ENCODE peak calls at places on chromosome 18, in nine cellular contexts. M is C1 segment of cervical spinal cord, H is AG08395, D is GM12864, A is dermis microvascular lymphatic vessel endothelial cell, E is heart left ventricle, B is AG09309, L is mesothelial cell of epicardium, F is SK-N-SH. P is an unnamed sample.

GRCh38 chr18:78659748-78660147 is 319.9 kb upstream of the SALL3 start:
- DNase-seq in M (no peak), H (no peak), D (no peak), A (no peak), E (no peak), B (no peak), L (no peak), F (peak; percentile 59), P (no peak)

GRCh38 chr18:58527116-58528010 is 101.5 kb downstream of the ALPK2 start:
- DNase-seq in M (no peak), H (peak; percentile 41), D (no peak), A (no peak), E (no peak), B (no peak), L (no peak), F (no peak), P (no peak)

GRCh38 chr18:61690418-61691138 is 202.2 kb downstream of the RNF152 start:
- DNase-seq in M (no peak), H (no peak), D (no peak), A (no peak), E (no peak), B (no peak), L (no peak), F (no peak), P (no peak)

GRCh38 chr18:379665-380356 is 112.0 kb upstream of the THOC1 start:
- DNase-seq in M (no peak), H (no peak), D (no peak), A (no peak), E (peak; percentile 42), B (no peak), L (no peak), F (no peak), P (no peak)

GRCh38 chr18:46563317-46563716 is 93.7 kb downstream of the LOXHD1 start:
- DNase-seq in M (no peak), H (no peak), D (no peak), A (no peak), E (no peak), B (no peak), L (no peak), F (no peak), P (no peak)

GRCh38 chr18:78995740-78996395 is 16.2 kb downstream of the SALL3 start:
- DNase-seq in M (no peak), H (no peak), D (no peak), A (no peak), E (no peak), B (no peak), L (peak; percentile 37), F (no peak), P (no peak)

GRCh38 chr18:2880473-2880872 is 33.7 kb downstream of the EMILIN2 start:
- DNase-seq in M (no peak), H (no peak), D (no peak), A (no peak), E (no peak), B (no peak), L (no peak), F (no peak), P (no peak)

GRCh38 chr18:8367217-8367988 is 241.8 kb upstream of the RAB12 start:
- DNase-seq in M (peak; percentile 19), H (peak; percentile 4), D (no peak), A (no peak), E (peak; percentile 24), B (no peak), L (peak; percentile 62), F (peak; percentile 50), P (no peak)

GRCh38 chr18:55251186-55251995 is 292.1 kb upstream of the CCDC68 start:
- DNase-seq in M (no peak), H (no peak), D (no peak), A (peak; percentile 89), E (peak; percentile 33), B (peak; percentile 55), L (no peak), F (no peak), P (no peak)

GRCh38 chr18:44909191-44909719 is 228.6 kb downstream of the SETBP1 start:
- DNase-seq in M (no peak), H (no peak), D (peak; percentile 67), A (no peak), E (no peak), B (no peak), L (no peak), F (no peak), P (peak; percentile 68)

GRCh38 chr18:58012356-58012755 is 31.7 kb upstream of the NEDD4L start:
- DNase-seq in M (no peak), H (no peak), D (no peak), A (no peak), E (no peak), B (no peak), L (no peak), F (no peak), P (no peak)

GRCh38 chr18:36075862-36076587 is 8.7 kb upstream of the RPRD1A start:
- DNase-seq in M (no peak), H (peak; percentile 56), D (no peak), A (no peak), E (no peak), B (peak; percentile 62), L (no peak), F (no peak), P (peak; percentile 21)

GRCh38 chr18:27839141-27839540 is 337.8 kb downstream of the CDH2 start:
- DNase-seq in M (no peak), H (peak; percentile 27), D (no peak), A (no peak), E (no peak), B (peak; percentile 73), L (no peak), F (no peak), P (no peak)

GRCh38 chr18:36186461-36187137 is 698 bp upstream of the MOCOS start:
- DNase-seq in M (no peak), H (peak; percentile 39), D (no peak), A (no peak), E (peak; percentile 28), B (no peak), L (no peak), F (peak; percentile 62), P (no peak)

GRCh38 chr18:23970161-23971153 is 44.1 kb upstream of the TTC39C start:
- DNase-seq in M (no peak), H (no peak), D (no peak), A (no peak), E (no peak), B (no peak), L (no peak), F (no peak), P (peak; percentile 42)

GRCh38 chr18:80171190-80171872 is 62.3 kb downstream of the ADNP2 start:
- DNase-seq in M (peak; percentile 16), H (peak; percentile 65), D (no peak), A (no peak), E (peak; percentile 47), B (peak; percentile 20), L (peak; percentile 78), F (peak; percentile 81), P (no peak)

GRCh38 chr18:78021196-78021595 is 771.5 kb downstream of the GALR1 start:
- DNase-seq in M (no peak), H (no peak), D (no peak), A (no peak), E (no peak), B (no peak), L (no peak), F (no peak), P (no peak)

GRCh38 chr18:48612511-48612910 is 73.7 kb downstream of the CTIF start:
- DNase-seq in M (no peak), H (no peak), D (no peak), A (no peak), E (no peak), B (no peak), L (no peak), F (no peak), P (no peak)